ENCODE peak calls at places on chromosome 14, in ten cellular contexts. U, B, T, I, C, F, G, Y, H and J are unnamed samples.

GRCh38 chr14:89442280-89442679 is 25.2 kb upstream of the FOXN3 start:
- DNase-seq in U (no peak), B (no peak), T (no peak), I (no peak), C (no peak), F (no peak), G (no peak), Y (no peak), H (no peak), J (no peak)

GRCh38 chr14:89613260-89614008 is 196.4 kb upstream of the FOXN3 start:
- DNase-seq in U (no peak), B (no peak), T (no peak), I (no peak), C (no peak), F (no peak), G (no peak), Y (no peak), H (no peak), J (no peak)

GRCh38 chr14:80172380-80173055 is 38.8 kb downstream of the DIO2 start:
- DNase-seq in U (no peak), B (no peak), T (no peak), I (no peak), C (no peak), F (no peak), G (no peak), Y (no peak), H (no peak), J (no peak)

GRCh38 chr14:66476964-66477363 is 9.2 kb upstream of the CCDC196 start:
- DNase-seq in U (no peak), B (peak), T (no peak), I (no peak), C (no peak), F (no peak), G (no peak), Y (no peak), H (no peak), J (no peak)

GRCh38 chr14:30210630-30211029 is 283.0 kb upstream of the PRKD1 start:
- DNase-seq in U (no peak), B (peak), T (no peak), I (no peak), C (no peak), F (no peak), G (no peak), Y (no peak), H (no peak), J (no peak)

GRCh38 chr14:103302966-103303365 is 31.1 kb upstream of the EIF5 start:
- DNase-seq in U (no peak), B (peak), T (no peak), I (no peak), C (peak), F (no peak), G (no peak), Y (no peak), H (no peak), J (no peak)

GRCh38 chr14:29892327-29892726 is 35.3 kb downstream of the PRKD1 start:
- DNase-seq in U (no peak), B (peak), T (no peak), I (no peak), C (peak), F (no peak), G (no peak), Y (no peak), H (no peak), J (peak)

GRCh38 chr14:68513137-68513536 is 279.7 kb downstream of the ZFP36L1 start:
- DNase-seq in U (no peak), B (no peak), T (no peak), I (no peak), C (no peak), F (no peak), G (no peak), Y (peak), H (no peak), J (no peak)

GRCh38 chr14:33704486-33704885 is 246.4 kb downstream of the EGLN3 start:
- DNase-seq in U (no peak), B (no peak), T (no peak), I (no peak), C (no peak), F (no peak), G (no peak), Y (no peak), H (no peak), J (peak)

GRCh38 chr14:71320734-71321555 is 413.7 kb downstream of the PCNX1 start:
- DNase-seq in U (peak), B (peak), T (peak), I (peak), C (peak), F (no peak), G (no peak), Y (peak), H (peak), J (no peak)

GRCh38 chr14:75542585-75543091 is 20.4 kb downstream of the BATF start:
- DNase-seq in U (peak), B (peak), T (no peak), I (peak), C (peak), F (peak), G (no peak), Y (peak), H (peak), J (no peak)

GRCh38 chr14:68523994-68524725 is 268.7 kb downstream of the ZFP36L1 start:
- DNase-seq in U (no peak), B (peak), T (no peak), I (no peak), C (peak), F (no peak), G (no peak), Y (peak), H (no peak), J (no peak)

GRCh38 chr14:103725739-103726395 is 10.3 kb downstream of the ZFYVE21 start:
- DNase-seq in U (no peak), B (no peak), T (no peak), I (no peak), C (no peak), F (no peak), G (no peak), Y (no peak), H (no peak), J (no peak)

GRCh38 chr14:21101802-21102413 is 1.0 kb downstream of the TMEM253 start:
- DNase-seq in U (no peak), B (no peak), T (no peak), I (no peak), C (no peak), F (no peak), G (no peak), Y (no peak), H (no peak), J (no peak)

GRCh38 chr14:39050389-39050788 is 52.6 kb downstream of the SEC23A start:
- DNase-seq in U (no peak), B (peak), T (no peak), I (no peak), C (peak), F (no peak), G (no peak), Y (no peak), H (no peak), J (no peak)

GRCh38 chr14:55781046-55781445 is 201.0 kb downstream of the KTN1 start:
- DNase-seq in U (no peak), B (peak), T (no peak), I (no peak), C (peak), F (no peak), G (no peak), Y (no peak), H (no peak), J (no peak)

GRCh38 chr14:72714094-72714493 is 179.8 kb downstream of the DPF3 start:
- DNase-seq in U (peak), B (no peak), T (no peak), I (peak), C (no peak), F (no peak), G (no peak), Y (no peak), H (no peak), J (no peak)

GRCh38 chr14:34926552-34926951 is 51.4 kb upstream of the BAZ1A start:
- DNase-seq in U (no peak), B (peak), T (no peak), I (no peak), C (peak), F (no peak), G (no peak), Y (no peak), H (no peak), J (no peak)

GRCh38 chr14:51929920-51930682 is 59.2 kb upstream of the RTRAF start:
- DNase-seq in U (no peak), B (no peak), T (no peak), I (no peak), C (no peak), F (no peak), G (no peak), Y (no peak), H (no peak), J (no peak)

GRCh38 chr14:76941544-76942287 is 86.8 kb downstream of the IRF2BPL start:
- DNase-seq in U (no peak), B (no peak), T (no peak), I (no peak), C (no peak), F (no peak), G (no peak), Y (no peak), H (no peak), J (no peak)

GRCh38 chr14:104281768-104282301 is 143.4 kb downstream of the KIF26A start:
- DNase-seq in U (no peak), B (no peak), T (peak), I (no peak), C (no peak), F (no peak), G (no peak), Y (no peak), H (no peak), J (no peak)

GRCh38 chr14:100904307-100905019 is 941 bp upstream of the RTL1 start:
- DNase-seq in U (no peak), B (no peak), T (no peak), I (no peak), C (no peak), F (no peak), G (no peak), Y (peak), H (no peak), J (no peak)

GRCh38 chr14:54483073-54483745 is 5.6 kb downstream of the GMFB start:
- DNase-seq in U (no peak), B (no peak), T (no peak), I (peak), C (no peak), F (no peak), G (peak), Y (no peak), H (no peak), J (no peak)

GRCh38 chr14:63986789-63987533 is 134.2 kb downstream of the SYNE2 start:
- DNase-seq in U (no peak), B (peak), T (no peak), I (no peak), C (peak), F (no peak), G (no peak), Y (no peak), H (no peak), J (no peak)

GRCh38 chr14:70916300-70916699 is 9.0 kb downstream of the PCNX1 start:
- DNase-seq in U (no peak), B (no peak), T (no peak), I (no peak), C (no peak), F (no peak), G (no peak), Y (no peak), H (no peak), J (no peak)

GRCh38 chr14:89429206-89430091 is 12.4 kb upstream of the FOXN3 start:
- DNase-seq in U (no peak), B (no peak), T (no peak), I (no peak), C (no peak), F (no peak), G (no peak), Y (no peak), H (no peak), J (no peak)

GRCh38 chr14:100644383-100644782 is 57.2 kb upstream of the BEGAIN start:
- DNase-seq in U (no peak), B (no peak), T (no peak), I (no peak), C (no peak), F (no peak), G (no peak), Y (no peak), H (no peak), J (no peak)

GRCh38 chr14:100980823-100981222 is 77.3 kb upstream of the RTL1 start:
- DNase-seq in U (no peak), B (no peak), T (no peak), I (no peak), C (no peak), F (no peak), G (no peak), Y (no peak), H (no peak), J (no peak)

GRCh38 chr14:95068521-95068920 is 88.8 kb downstream of the DICER1 start:
- DNase-seq in U (no peak), B (no peak), T (no peak), I (no peak), C (no peak), F (no peak), G (no peak), Y (peak), H (no peak), J (no peak)

GRCh38 chr14:22658951-22659350 is 14.8 kb upstream of the OR6J1 start:
- DNase-seq in U (no peak), B (no peak), T (no peak), I (no peak), C (no peak), F (no peak), G (no peak), Y (no peak), H (no peak), J (no peak)

GRCh38 chr14:22660654-22661053 is 16.5 kb upstream of the OR6J1 start:
- DNase-seq in U (no peak), B (no peak), T (no peak), I (no peak), C (no peak), F (no peak), G (no peak), Y (no peak), H (no peak), J (no peak)

GRCh38 chr14:22656226-22656625 is 12.1 kb upstream of the OR6J1 start:
- DNase-seq in U (no peak), B (peak), T (no peak), I (no peak), C (peak), F (no peak), G (no peak), Y (no peak), H (no peak), J (no peak)

GRCh38 chr14:22657861-22658260 is 13.7 kb upstream of the OR6J1 start:
- DNase-seq in U (no peak), B (peak), T (no peak), I (no peak), C (peak), F (no peak), G (peak), Y (no peak), H (no peak), J (no peak)

GRCh38 chr14:22656945-22657711 is 13.0 kb upstream of the OR6J1 start:
- DNase-seq in U (no peak), B (peak), T (no peak), I (no peak), C (peak), F (no peak), G (no peak), Y (no peak), H (no peak), J (no peak)
- H3K4me3 ChIP-seq in U (no peak), B (no peak), T (no peak), I (no peak), C (no peak), F (no peak), G (no peak), Y (no peak), H (no peak), J (no peak)

GRCh38 chr14:73770977-73771847 is 57.0 kb upstream of the PNMA1 start:
- DNase-seq in U (no peak), B (no peak), T (peak), I (no peak), C (no peak), F (no peak), G (no peak), Y (no peak), H (no peak), J (no peak)
- TF ChIP-seq CTCF in U (no peak), B (no peak), T (no peak), I (no peak), C (no peak), F (no peak), G (no peak), Y (no peak), H (no peak), J (no peak)

GRCh38 chr14:61269321-61270083 is 11.6 kb downstream of the TMEM30B start:
- DNase-seq in U (peak), B (peak), T (peak), I (peak), C (peak), F (peak), G (peak), Y (peak), H (no peak), J (peak)

GRCh38 chr14:61268797-61269196 is 12.3 kb downstream of the TMEM30B start:
- DNase-seq in U (no peak), B (no peak), T (no peak), I (no peak), C (no peak), F (no peak), G (no peak), Y (no peak), H (no peak), J (no peak)

GRCh38 chr14:61271552-61271951 is 9.6 kb downstream of the TMEM30B start:
- DNase-seq in U (no peak), B (no peak), T (no peak), I (no peak), C (no peak), F (no peak), G (no peak), Y (peak), H (no peak), J (no peak)

GRCh38 chr14:61267336-61267735 is 13.8 kb downstream of the TMEM30B start:
- DNase-seq in U (no peak), B (no peak), T (no peak), I (no peak), C (no peak), F (no peak), G (no peak), Y (peak), H (no peak), J (no peak)

GRCh38 chr14:61270714-61271113 is 10.4 kb downstream of the TMEM30B start:
- DNase-seq in U (no peak), B (no peak), T (no peak), I (no peak), C (no peak), F (no peak), G (no peak), Y (peak), H (no peak), J (no peak)
- H3K4me3 ChIP-seq in U (no peak), B (no peak), T (no peak), I (no peak), C (no peak), F (no peak), G (no peak), Y (no peak), H (no peak), J (no peak)

DNA sequence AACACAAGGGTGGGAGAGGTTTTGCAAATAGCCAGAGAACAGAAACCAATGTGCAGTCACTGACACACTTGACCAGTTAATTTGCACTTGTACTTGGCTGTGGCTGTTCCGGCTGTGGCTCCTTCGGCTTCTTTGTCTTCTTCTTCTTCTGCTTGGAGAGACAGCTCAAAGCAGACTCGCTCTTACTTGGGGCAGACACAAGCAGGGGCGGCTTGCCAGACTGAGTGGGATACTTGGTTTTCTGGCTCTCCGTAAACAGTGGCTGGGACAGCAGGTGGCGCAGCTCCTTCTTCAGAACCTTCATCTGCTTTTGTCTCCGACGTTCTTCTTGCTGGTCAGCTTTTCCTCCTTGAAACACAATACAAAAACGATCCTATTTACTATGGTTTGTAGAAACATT is 25.0 kb downstream of the OTUB2 start:
- DNase-seq in U (peak), B (peak), T (no peak), I (no peak), C (peak), F (no peak), G (no peak), Y (peak), H (no peak), J (no peak)
- TF ChIP-seq CTCF in U (no peak), B (peak), T (peak), I (peak), C (peak), F (no peak), G (peak), Y (no peak), H (peak), J (peak)